ENCODE peak calls at places on chromosome 16, in ten cellular contexts. Q is H9; C is Caki2; J is neural crest cell; T is AG08395; U is stimulated activated CD4-positive, alpha-beta T cell treated with anti-CD3 and anti-CD28 coated beads, Interleukin-1b, Interleukin-23, amount 100 ng/mL, for 4 hours; D is activated T-cell treated with anti-CD3 and anti-CD28 coated beads for 1 hour; V is left lung; M is HEK293T; B is stimulated activated CD8-positive, alpha-beta memory T cell treated with anti-CD3 and anti-CD28 coated beads, Interleukin-2, amount 100 ng/mL, for 48 hours. W is an unnamed sample.
A peak's percentile ranks its signal among the peaks of the same experiment; 100 is the strongest.

GRCh38 chr16:50879873-50880695 is 138.2 kb downstream of the CYLD start:
- DNase-seq in V (peak; percentile 64), D (no peak), J (peak; percentile 36), U (no peak), M (no peak), Q (peak; percentile 88), B (no peak), C (no peak), T (no peak), W (no peak)

GRCh38 chr16:56121156-56121500 is 70.2 kb upstream of the GNAO1 start:
- DNase-seq in M (no peak), C (no peak), Q (no peak), B (no peak), J (no peak), T (no peak), V (no peak), D (no peak), U (no peak), W (no peak)

GRCh38 chr16:608019-608418 is 18.2 kb downstream of the RAB40C start:
- DNase-seq in Q (peak; percentile 37), B (peak; percentile 39), C (no peak), M (no peak), J (no peak), U (peak; percentile 32), D (no peak), V (no peak), T (no peak), W (no peak)

GRCh38 chr16:6690741-6691140 is 641.9 kb upstream of the RBFOX1 start:
- DNase-seq in U (no peak), J (no peak), V (no peak), Q (no peak), M (no peak), C (no peak), B (no peak), T (no peak), D (no peak), W (no peak)

GRCh38 chr16:85724126-85724879 is 26.6 kb downstream of the C16orf74 start:
- DNase-seq in C (no peak), Q (no peak), U (no peak), M (no peak), T (no peak), J (no peak), D (no peak), B (no peak), V (no peak), W (no peak)

GRCh38 chr16:10168258-10168657 is 14.0 kb downstream of the GRIN2A start:
- DNase-seq in J (no peak), V (no peak), T (peak; percentile 51), C (no peak), Q (no peak), D (no peak), M (no peak), U (no peak), B (no peak), W (no peak)

GRCh38 chr16:84881702-84882521 is 62.1 kb downstream of the CRISPLD2 start:
- DNase-seq in B (no peak), D (no peak), T (peak; percentile 96), Q (no peak), V (no peak), J (no peak), U (no peak), C (peak; percentile 67), M (no peak), W (no peak)

GRCh38 chr16:66549284-66550131 is at the start of gene TK2:
- DNase-seq in Q (peak; percentile 74), J (peak; percentile 51), M (peak; percentile 74), U (peak; percentile 65), T (peak; percentile 84), B (peak; percentile 65), D (peak; percentile 24), C (peak; percentile 66), V (peak; percentile 94), W (peak; percentile 90)

GRCh38 chr16:56262148-56262878 is 71.0 kb downstream of the GNAO1 start:
- DNase-seq in U (peak; percentile 8), Q (no peak), B (no peak), V (no peak), J (no peak), D (peak; percentile 22), M (no peak), C (no peak), T (no peak), W (no peak)

GRCh38 chr16:69482410-69482951 is 58.1 kb downstream of the CYB5B start:
- DNase-seq in U (no peak), Q (no peak), V (no peak), J (no peak), T (peak; percentile 59), C (peak; percentile 82), B (no peak), M (no peak), D (no peak), W (peak; percentile 88)

GRCh38 chr16:58497935-58498334 is 2.0 kb upstream of the NDRG4 start:
- DNase-seq in D (no peak), Q (no peak), V (no peak), B (no peak), C (no peak), T (no peak), M (no peak), J (no peak), U (no peak), W (peak; percentile 58)

GRCh38 chr16:71358464-71359031 is at the start of gene CALB2:
- DNase-seq in J (peak; percentile 78), V (peak; percentile 87), M (peak; percentile 85), T (peak; percentile 85), U (peak; percentile 70), B (peak; percentile 58), Q (peak; percentile 79), D (peak; percentile 61), C (peak; percentile 59), W (peak; percentile 88)

GRCh38 chr16:9447195-9447551 is 355.7 kb downstream of the HAPSTR1 start:
- DNase-seq in Q (no peak), J (no peak), D (no peak), C (no peak), V (no peak), U (no peak), M (no peak), B (no peak), T (no peak), W (no peak)

GRCh38 chr16:23504076-23504452 is 6.2 kb downstream of the GGA2 start:
- DNase-seq in D (no peak), J (no peak), T (peak; percentile 63), U (no peak), B (no peak), C (peak; percentile 73), M (no peak), Q (no peak), V (no peak), W (peak; percentile 81)

GRCh38 chr16:55385363-55385762 is 61.4 kb downstream of the IRX6 start:
- DNase-seq in V (no peak), J (no peak), M (no peak), T (no peak), Q (no peak), B (no peak), C (no peak), D (no peak), U (no peak), W (no peak)

GRCh38 chr16:83215417-83216001 is 588.7 kb downstream of the CDH13 start:
- DNase-seq in U (peak; percentile 17), Q (peak; percentile 88), V (no peak), J (peak; percentile 65), M (peak; percentile 51), D (peak; percentile 23), T (peak; percentile 31), B (peak; percentile 37), C (peak; percentile 12), W (no peak)

GRCh38 chr16:50751528-50751927 is 9.6 kb downstream of the CYLD start:
- DNase-seq in U (no peak), T (no peak), D (no peak), C (no peak), J (no peak), M (no peak), B (no peak), Q (no peak), V (no peak), W (no peak)

GRCh38 chr16:66159987-66160386 is 206.5 kb upstream of the CDH5 start:
- DNase-seq in Q (no peak), U (no peak), T (peak; percentile 30), C (no peak), J (no peak), D (no peak), M (no peak), V (no peak), B (no peak), W (no peak)

GRCh38 chr16:89409161-89409711 is 81.1 kb downstream of the ANKRD11 start:
- DNase-seq in V (no peak), U (no peak), C (no peak), J (no peak), M (no peak), T (no peak), B (peak; percentile 46), Q (no peak), D (peak; percentile 39), W (no peak)

GRCh38 chr16:23420011-23420410 is 33.0 kb downstream of the COG7 start:
- DNase-seq in C (no peak), T (no peak), D (no peak), V (no peak), J (no peak), M (no peak), B (no peak), Q (no peak), U (no peak), W (no peak)

GRCh38 chr16:67185003-67185865 is 1.5 kb upstream of the MATCAP1 start:
- DNase-seq in T (peak; percentile 80), J (peak; percentile 95), D (peak; percentile 84), U (peak; percentile 80), C (peak; percentile 86), B (peak; percentile 83), Q (peak; percentile 96), M (peak; percentile 78), V (peak; percentile 96), W (peak; percentile 98)

GRCh38 chr16:88917146-88917914 is 50.9 kb upstream of the PABPN1L start:
- DNase-seq in B (no peak), J (no peak), Q (peak; percentile 72), D (no peak), M (no peak), T (no peak), C (no peak), V (no peak), U (no peak), W (no peak)

GRCh38 chr16:2686912-2687507 is 4.7 kb downstream of the KCTD5 start:
- DNase-seq in B (no peak), V (peak; percentile 90), J (no peak), M (no peak), C (no peak), D (no peak), U (no peak), Q (no peak), T (peak; percentile 0), W (peak; percentile 89)

GRCh38 chr16:1311212-1311737 is 1.8 kb downstream of the UBE2I start:
- DNase-seq in U (no peak), J (no peak), D (no peak), M (no peak), T (no peak), Q (no peak), V (no peak), C (no peak), B (no peak), W (no peak)

GRCh38 chr16:11080327-11080967 is 136.1 kb downstream of the CLEC16A start:
- DNase-seq in V (no peak), U (no peak), Q (no peak), M (no peak), D (no peak), J (no peak), T (no peak), C (no peak), B (no peak), W (peak; percentile 53)

GRCh38 chr16:28321700-28322411 is 29.5 kb downstream of the SBK1 start:
- DNase-seq in U (peak; percentile 41), D (no peak), B (no peak), J (peak; percentile 66), T (peak; percentile 61), V (no peak), Q (peak; percentile 70), C (peak; percentile 39), M (peak; percentile 67), W (peak; percentile 75)

GRCh38 chr16:82848013-82848412 is 221.2 kb downstream of the CDH13 start:
- DNase-seq in V (no peak), B (no peak), D (no peak), J (no peak), C (no peak), M (no peak), T (no peak), U (no peak), Q (no peak), W (no peak)

GRCh38 chr16:50093607-50094570 is 28.1 kb downstream of the HEATR3 start:
- DNase-seq in C (no peak), B (no peak), D (no peak), M (no peak), U (no peak), Q (no peak), V (peak; percentile 44), J (no peak), T (peak; percentile 30), W (peak; percentile 91)